ENCODE peak calls at places on chromosomes 13 and 19, in five cellular contexts. One of them, this sample, is unnamed.

GRCh38 chr13:96426160-96426559 is 336.3 kb downstream of the HS6ST3 start:
- DNase-seq in activated T-helper 9 cell treated with anti-CD3 and anti-CD28 coated beads, Interleukin-2, amount 50 U/mL, for 16 hours: no peak
- DNase-seq in immature natural killer cell: no peak
- DNase-seq in putamen: no peak
- DNase-seq in GM19239: no peak
- DNase-seq in this sample: no peak

GRCh38 chr19:50333235-50333736 is 4.1 kb upstream of the KCNC3 start:
- DNase-seq in activated T-helper 9 cell treated with anti-CD3 and anti-CD28 coated beads, Interleukin-2, amount 50 U/mL, for 16 hours: peak
- DNase-seq in immature natural killer cell: no peak
- DNase-seq in putamen: peak
- DNase-seq in GM19239: peak
- DNase-seq in this sample: peak

GRCh38 chr13:36432106-36432544 is at the start of gene CCNA1:
- DNase-seq in GM19239: peak
- DNase-seq in activated T-helper 9 cell treated with anti-CD3 and anti-CD28 coated beads, Interleukin-2, amount 50 U/mL, for 16 hours: no peak
- DNase-seq in immature natural killer cell: no peak
- DNase-seq in putamen: peak
- DNase-seq in this sample: no peak

GRCh38 chr13:75788494-75788991 is 152.4 kb downstream of the LMO7 start:
- DNase-seq in putamen: no peak
- DNase-seq in GM19239: no peak
- DNase-seq in immature natural killer cell: no peak
- DNase-seq in activated T-helper 9 cell treated with anti-CD3 and anti-CD28 coated beads, Interleukin-2, amount 50 U/mL, for 16 hours: no peak
- DNase-seq in this sample: no peak

GRCh38 chr19:53558404-53558803 is 20.5 kb downstream of the ZNF331 start:
- DNase-seq in activated T-helper 9 cell treated with anti-CD3 and anti-CD28 coated beads, Interleukin-2, amount 50 U/mL, for 16 hours: no peak
- DNase-seq in putamen: no peak
- DNase-seq in immature natural killer cell: peak
- DNase-seq in GM19239: no peak
- DNase-seq in this sample: no peak

GRCh38 chr19:45076029-45076850 is at the start of gene ZNF296:
- DNase-seq in immature natural killer cell: peak
- DNase-seq in putamen: no peak
- DNase-seq in activated T-helper 9 cell treated with anti-CD3 and anti-CD28 coated beads, Interleukin-2, amount 50 U/mL, for 16 hours: peak
- DNase-seq in GM19239: peak
- DNase-seq in this sample: no peak

GRCh38 chr19:52992109-52993004 is 21.4 kb upstream of the ERVV-1 start:
- DNase-seq in putamen: no peak
- DNase-seq in GM19239: no peak
- DNase-seq in immature natural killer cell: peak
- DNase-seq in activated T-helper 9 cell treated with anti-CD3 and anti-CD28 coated beads, Interleukin-2, amount 50 U/mL, for 16 hours: no peak
- DNase-seq in this sample: no peak

GRCh38 chr13:45337395-45337794 is 3.6 kb downstream of the TPT1 start:
- DNase-seq in immature natural killer cell: no peak
- DNase-seq in GM19239: no peak
- DNase-seq in activated T-helper 9 cell treated with anti-CD3 and anti-CD28 coated beads, Interleukin-2, amount 50 U/mL, for 16 hours: no peak
- DNase-seq in putamen: no peak
- DNase-seq in this sample: no peak

GRCh38 chr19:44702551-44703176 is 3.7 kb downstream of the CEACAM16 start:
- DNase-seq in activated T-helper 9 cell treated with anti-CD3 and anti-CD28 coated beads, Interleukin-2, amount 50 U/mL, for 16 hours: no peak
- DNase-seq in GM19239: no peak
- DNase-seq in putamen: no peak
- DNase-seq in immature natural killer cell: no peak
- DNase-seq in this sample: no peak

GRCh38 chr13:92896842-92897241 is 329.8 kb upstream of the GPC6 start:
- DNase-seq in immature natural killer cell: no peak
- DNase-seq in GM19239: no peak
- DNase-seq in activated T-helper 9 cell treated with anti-CD3 and anti-CD28 coated beads, Interleukin-2, amount 50 U/mL, for 16 hours: no peak
- DNase-seq in putamen: no peak
- DNase-seq in this sample: no peak

GRCh38 chr13:99982021-99982740 is 597 bp downstream of the ZIC2 start:
- DNase-seq in activated T-helper 9 cell treated with anti-CD3 and anti-CD28 coated beads, Interleukin-2, amount 50 U/mL, for 16 hours: no peak
- DNase-seq in GM19239: no peak
- DNase-seq in immature natural killer cell: no peak
- DNase-seq in putamen: no peak
- DNase-seq in this sample: no peak

GRCh38 chr13:110425444-110425780 is 118.3 kb downstream of the COL4A2 start:
- DNase-seq in activated T-helper 9 cell treated with anti-CD3 and anti-CD28 coated beads, Interleukin-2, amount 50 U/mL, for 16 hours: no peak
- DNase-seq in putamen: no peak
- DNase-seq in immature natural killer cell: no peak
- DNase-seq in GM19239: no peak
- DNase-seq in this sample: no peak

GRCh38 chr19:50358483-50359431 is 6.7 kb downstream of the NAPSA start:
- DNase-seq in activated T-helper 9 cell treated with anti-CD3 and anti-CD28 coated beads, Interleukin-2, amount 50 U/mL, for 16 hours: peak
- DNase-seq in immature natural killer cell: peak
- DNase-seq in GM19239: no peak
- DNase-seq in putamen: peak
- DNase-seq in this sample: peak

GRCh38 chr19:12783849-12784393 is 7.4 kb upstream of the JUNB start:
- DNase-seq in putamen: no peak
- DNase-seq in immature natural killer cell: no peak
- DNase-seq in GM19239: no peak
- DNase-seq in activated T-helper 9 cell treated with anti-CD3 and anti-CD28 coated beads, Interleukin-2, amount 50 U/mL, for 16 hours: no peak
- DNase-seq in this sample: no peak

GRCh38 chr19:44582581-44583265 is 30.6 kb upstream of the IGSF23 start:
- DNase-seq in putamen: no peak
- DNase-seq in GM19239: no peak
- DNase-seq in immature natural killer cell: no peak
- DNase-seq in activated T-helper 9 cell treated with anti-CD3 and anti-CD28 coated beads, Interleukin-2, amount 50 U/mL, for 16 hours: no peak
- DNase-seq in this sample: no peak

GRCh38 chr13:49450105-49450819 is 6.2 kb downstream of the SETDB2 start:
- DNase-seq in activated T-helper 9 cell treated with anti-CD3 and anti-CD28 coated beads, Interleukin-2, amount 50 U/mL, for 16 hours: no peak
- DNase-seq in putamen: no peak
- DNase-seq in immature natural killer cell: no peak
- DNase-seq in GM19239: no peak
- DNase-seq in this sample: no peak

GRCh38 chr19:56150358-56150757 is 9.3 kb downstream of the ZNF444 start:
- DNase-seq in activated T-helper 9 cell treated with anti-CD3 and anti-CD28 coated beads, Interleukin-2, amount 50 U/mL, for 16 hours: no peak
- DNase-seq in putamen: no peak
- DNase-seq in GM19239: no peak
- DNase-seq in immature natural killer cell: no peak
- DNase-seq in this sample: no peak

GRCh38 chr13:51501592-51502205 is 48.9 kb upstream of the INTS6 start:
- DNase-seq in GM19239: no peak
- DNase-seq in activated T-helper 9 cell treated with anti-CD3 and anti-CD28 coated beads, Interleukin-2, amount 50 U/mL, for 16 hours: no peak
- DNase-seq in putamen: no peak
- DNase-seq in immature natural killer cell: no peak
- DNase-seq in this sample: no peak